ENCODE peak calls at places on chromosomes 13 and 19, in five cellular contexts. One of them, this sample, is unnamed.

GRCh38 chr13:90545070-90545840 is 802.2 kb upstream of the MIR17HG start:
- DNase-seq in left ventricle myocardium inferior: no peak
- DNase-seq in dorsolateral prefrontal cortex: no peak
- DNase-seq in GM12864: no peak
- DNase-seq in HCT116: no peak
- DNase-seq in this sample: no peak

GRCh38 chr13:24152292-24153214 is 8.0 kb upstream of the SPATA13 start:
- DNase-seq in left ventricle myocardium inferior: no peak
- DNase-seq in dorsolateral prefrontal cortex: no peak
- DNase-seq in GM12864: no peak
- DNase-seq in HCT116: no peak
- DNase-seq in this sample: no peak

GRCh38 chr19:36136975-36137686 is 2.7 kb upstream of the CAPNS1 start:
- DNase-seq in left ventricle myocardium inferior: peak; percentile 40
- DNase-seq in dorsolateral prefrontal cortex: no peak
- DNase-seq in GM12864: no peak
- DNase-seq in HCT116: peak; percentile 77
- DNase-seq in this sample: peak; percentile 12

GRCh38 chr13:92187378-92187989 is 789.1 kb downstream of the GPC5 start:
- DNase-seq in left ventricle myocardium inferior: no peak
- DNase-seq in dorsolateral prefrontal cortex: no peak
- DNase-seq in GM12864: no peak
- DNase-seq in HCT116: no peak
- DNase-seq in this sample: peak; percentile 46

GRCh38 chr19:5463959-5464358 is 8.7 kb downstream of the ZNRF4 start:
- DNase-seq in left ventricle myocardium inferior: no peak
- DNase-seq in dorsolateral prefrontal cortex: no peak
- DNase-seq in GM12864: no peak
- DNase-seq in HCT116: no peak
- DNase-seq in this sample: no peak

GRCh38 chr19:1408300-1409203 is 1.2 kb downstream of the DAZAP1 start:
- DNase-seq in left ventricle myocardium inferior: peak; percentile 59
- DNase-seq in dorsolateral prefrontal cortex: peak; percentile 48
- DNase-seq in GM12864: no peak
- DNase-seq in HCT116: no peak
- DNase-seq in this sample: peak; percentile 70

GRCh38 chr19:44747739-44748425 is 626 bp upstream of the BCL3 start:
- DNase-seq in left ventricle myocardium inferior: peak; percentile 73
- DNase-seq in dorsolateral prefrontal cortex: no peak
- DNase-seq in GM12864: no peak
- DNase-seq in HCT116: no peak
- DNase-seq in this sample: no peak

GRCh38 chr13:39516140-39516539 is 86.9 kb downstream of the LHFPL6 start:
- DNase-seq in left ventricle myocardium inferior: no peak
- DNase-seq in dorsolateral prefrontal cortex: no peak
- DNase-seq in GM12864: no peak
- DNase-seq in HCT116: no peak
- DNase-seq in this sample: no peak

GRCh38 chr13:111255228-111255790 is 65.1 kb upstream of the TEX29 start:
- DNase-seq in left ventricle myocardium inferior: no peak
- DNase-seq in dorsolateral prefrontal cortex: no peak
- DNase-seq in GM12864: no peak
- DNase-seq in HCT116: no peak
- DNase-seq in this sample: no peak

GRCh38 chr13:19984430-19985218 is 26.1 kb downstream of the ZMYM2 start:
- DNase-seq in left ventricle myocardium inferior: no peak
- DNase-seq in dorsolateral prefrontal cortex: no peak
- DNase-seq in GM12864: no peak
- DNase-seq in HCT116: peak; percentile 12
- DNase-seq in this sample: peak; percentile 66

GRCh38 chr19:20444202-20444885 is 121.2 kb downstream of the ZNF737 start:
- DNase-seq in left ventricle myocardium inferior: no peak
- DNase-seq in dorsolateral prefrontal cortex: no peak
- DNase-seq in GM12864: no peak
- DNase-seq in HCT116: no peak
- DNase-seq in this sample: no peak

DNA sequence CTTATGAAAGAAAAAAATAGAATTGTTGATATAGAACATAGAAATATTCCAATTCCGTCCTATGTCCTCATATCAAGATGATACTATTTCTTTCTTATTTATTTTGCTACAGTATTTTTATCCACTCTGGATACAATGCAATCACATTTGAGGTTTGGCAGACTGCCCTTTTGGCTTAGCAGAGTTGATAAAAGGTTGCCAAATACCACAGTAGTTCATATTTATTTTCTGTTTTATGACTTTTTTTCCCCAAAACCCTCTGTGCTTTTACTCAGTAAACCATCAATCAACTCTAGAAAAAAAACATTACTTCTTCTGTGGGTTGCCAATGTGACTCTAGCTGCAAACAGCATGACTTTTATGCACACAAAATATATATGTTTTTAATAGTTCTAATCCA is 424.5 kb downstream of the PCDH9 start:
- DNase-seq in left ventricle myocardium inferior: no peak
- DNase-seq in dorsolateral prefrontal cortex: no peak
- DNase-seq in GM12864: no peak
- DNase-seq in HCT116: no peak
- DNase-seq in this sample: no peak
- TF ChIP-seq CTCF in left ventricle myocardium inferior: no peak
- TF ChIP-seq CTCF in dorsolateral prefrontal cortex: no peak
- TF ChIP-seq CTCF in GM12864: no peak
- TF ChIP-seq CTCF in HCT116: no peak
- TF ChIP-seq CTCF in this sample: no peak

GRCh38 chr13:88068975-88069374 is 397.8 kb downstream of the SLITRK5 start:
- DNase-seq in left ventricle myocardium inferior: no peak
- DNase-seq in dorsolateral prefrontal cortex: no peak
- DNase-seq in GM12864: no peak
- DNase-seq in HCT116: no peak
- DNase-seq in this sample: no peak
- TF ChIP-seq CTCF in left ventricle myocardium inferior: no peak
- TF ChIP-seq CTCF in dorsolateral prefrontal cortex: no peak
- TF ChIP-seq CTCF in GM12864: no peak
- TF ChIP-seq CTCF in HCT116: peak; percentile 31
- TF ChIP-seq CTCF in this sample: no peak

DNA sequence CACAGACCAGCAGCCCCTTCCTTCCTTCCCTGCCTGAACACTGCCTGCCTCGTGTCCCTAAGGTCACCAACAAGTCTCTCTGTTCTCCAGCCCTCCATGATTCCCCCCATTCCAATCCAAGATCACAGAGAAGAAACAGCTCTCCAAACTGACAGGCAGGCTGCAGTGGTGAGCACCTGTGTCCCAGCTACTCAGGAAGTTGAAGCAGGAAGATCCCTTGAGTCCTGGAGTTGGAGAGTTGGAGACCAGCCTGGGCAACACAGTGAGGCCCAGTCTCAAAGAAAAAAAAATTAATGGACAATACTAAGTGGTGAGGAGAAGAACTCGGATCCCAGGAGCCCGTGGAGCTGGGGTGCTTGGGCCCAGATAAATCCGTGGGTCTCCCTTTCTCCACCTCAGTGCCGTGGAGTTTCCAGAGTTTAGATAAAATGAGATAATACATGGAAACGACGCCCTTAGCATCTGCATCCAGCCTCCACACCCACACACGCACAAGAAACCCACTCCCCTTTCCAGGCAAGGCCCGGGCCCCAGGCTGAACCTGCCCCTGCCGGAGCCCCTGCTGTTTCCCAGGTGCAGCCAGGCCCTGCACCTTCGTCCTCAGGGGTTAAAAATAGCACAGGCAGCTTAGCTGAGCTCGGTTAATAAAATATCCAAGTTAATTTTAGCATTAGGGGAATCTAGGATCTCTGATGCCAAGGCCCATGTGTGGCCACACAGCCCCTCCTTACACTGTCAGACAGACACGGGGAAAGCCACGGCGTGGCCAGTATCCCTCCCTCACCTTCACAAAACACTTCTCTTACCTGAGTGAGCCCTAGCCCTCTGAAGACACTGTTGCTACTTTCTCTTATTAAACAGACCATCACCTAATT is 4.7 kb downstream of the RASA3 start:
- DNase-seq in left ventricle myocardium inferior: no peak
- DNase-seq in dorsolateral prefrontal cortex: no peak
- DNase-seq in GM12864: no peak
- DNase-seq in HCT116: no peak
- DNase-seq in this sample: no peak
- TF ChIP-seq CTCF in left ventricle myocardium inferior: no peak
- TF ChIP-seq CTCF in dorsolateral prefrontal cortex: no peak
- TF ChIP-seq CTCF in GM12864: no peak
- TF ChIP-seq CTCF in HCT116: no peak
- TF ChIP-seq CTCF in this sample: no peak

GRCh38 chr13:44969858-44970484 is 19.3 kb downstream of the NUFIP1 start:
- DNase-seq in left ventricle myocardium inferior: no peak
- DNase-seq in dorsolateral prefrontal cortex: no peak
- DNase-seq in GM12864: no peak
- DNase-seq in HCT116: peak; percentile 26
- DNase-seq in this sample: peak; percentile 32

GRCh38 chr13:44961997-44962396 is 27.3 kb downstream of the NUFIP1 start:
- DNase-seq in left ventricle myocardium inferior: no peak
- DNase-seq in dorsolateral prefrontal cortex: no peak
- DNase-seq in GM12864: no peak
- DNase-seq in HCT116: no peak
- DNase-seq in this sample: no peak

GRCh38 chr13:44971656-44972595 is 17.3 kb downstream of the NUFIP1 start:
- DNase-seq in left ventricle myocardium inferior: no peak
- DNase-seq in dorsolateral prefrontal cortex: no peak
- DNase-seq in GM12864: no peak
- DNase-seq in HCT116: no peak
- DNase-seq in this sample: no peak

GRCh38 chr13:44972956-44973581 is 16.2 kb downstream of the NUFIP1 start:
- DNase-seq in left ventricle myocardium inferior: no peak
- DNase-seq in dorsolateral prefrontal cortex: no peak
- DNase-seq in GM12864: no peak
- DNase-seq in HCT116: peak; percentile 18
- DNase-seq in this sample: no peak

DNA sequence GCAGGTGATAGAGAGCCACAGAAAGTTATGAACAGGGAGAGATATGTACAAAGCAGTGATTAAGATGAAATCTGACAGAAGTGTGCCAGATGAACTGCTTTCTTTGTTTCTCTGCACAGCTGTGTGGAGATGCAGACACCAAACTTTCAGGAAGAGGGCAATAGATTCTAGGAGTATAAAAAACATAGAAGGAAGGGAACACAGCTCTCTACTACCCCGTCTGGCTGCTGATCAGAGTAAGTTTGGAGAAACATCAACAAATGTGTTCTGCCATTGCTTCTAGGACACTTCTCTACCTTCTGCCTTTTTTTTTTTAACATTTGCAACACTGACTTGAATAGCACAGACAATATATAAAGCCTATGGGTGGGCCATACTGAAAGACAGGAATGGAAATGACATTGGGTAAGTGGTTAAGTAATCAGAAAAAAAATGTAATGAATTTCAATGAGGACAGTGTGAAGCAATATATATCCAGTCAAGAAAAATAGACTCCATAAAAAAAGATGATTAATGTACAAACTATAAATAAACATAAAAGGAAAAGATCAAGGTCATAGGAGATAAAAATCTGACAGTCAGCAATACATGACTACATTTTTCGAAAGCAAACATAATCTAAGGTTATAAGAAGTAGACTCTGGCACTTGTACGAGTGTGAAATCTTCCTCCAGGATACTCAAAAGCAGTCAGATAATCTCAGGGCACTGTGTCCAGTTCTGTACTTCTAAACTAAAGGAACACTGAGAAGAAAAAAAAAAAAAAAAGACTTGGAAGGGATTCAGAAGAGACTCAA is 21.4 kb downstream of the NUFIP1 start:
- DNase-seq in left ventricle myocardium inferior: no peak
- DNase-seq in dorsolateral prefrontal cortex: no peak
- DNase-seq in GM12864: no peak
- DNase-seq in HCT116: no peak
- DNase-seq in this sample: no peak
- TF ChIP-seq CTCF in left ventricle myocardium inferior: peak; percentile 26
- TF ChIP-seq CTCF in dorsolateral prefrontal cortex: no peak
- TF ChIP-seq CTCF in GM12864: no peak
- TF ChIP-seq CTCF in HCT116: no peak
- TF ChIP-seq CTCF in this sample: no peak

GRCh38 chr19:10433131-10433536 is 12.8 kb downstream of the PDE4A start:
- DNase-seq in left ventricle myocardium inferior: no peak
- DNase-seq in dorsolateral prefrontal cortex: no peak
- DNase-seq in GM12864: no peak
- DNase-seq in HCT116: no peak
- DNase-seq in this sample: peak; percentile 23

GRCh38 chr19:10430505-10431253 is 10.3 kb downstream of the PDE4A start:
- DNase-seq in left ventricle myocardium inferior: peak; percentile 72
- DNase-seq in dorsolateral prefrontal cortex: no peak
- DNase-seq in GM12864: no peak
- DNase-seq in HCT116: no peak
- DNase-seq in this sample: peak; percentile 85

GRCh38 chr19:10431943-10432735 is 11.8 kb downstream of the PDE4A start:
- DNase-seq in left ventricle myocardium inferior: peak; percentile 80
- DNase-seq in dorsolateral prefrontal cortex: no peak
- DNase-seq in GM12864: no peak
- DNase-seq in HCT116: no peak
- DNase-seq in this sample: peak; percentile 86

GRCh38 chr19:10432736-10433130 is 12.4 kb downstream of the PDE4A start:
- DNase-seq in left ventricle myocardium inferior: peak; percentile 39
- DNase-seq in dorsolateral prefrontal cortex: no peak
- DNase-seq in GM12864: no peak
- DNase-seq in HCT116: no peak
- DNase-seq in this sample: peak; percentile 35

GRCh38 chr19:10431254-10431942 is 11.1 kb downstream of the PDE4A start:
- DNase-seq in left ventricle myocardium inferior: peak; percentile 32
- DNase-seq in dorsolateral prefrontal cortex: no peak
- DNase-seq in GM12864: no peak
- DNase-seq in HCT116: no peak
- DNase-seq in this sample: peak; percentile 69
- TF ChIP-seq CTCF in left ventricle myocardium inferior: no peak
- TF ChIP-seq CTCF in dorsolateral prefrontal cortex: no peak
- TF ChIP-seq CTCF in GM12864: peak; percentile 10
- TF ChIP-seq CTCF in HCT116: peak; percentile 2
- TF ChIP-seq CTCF in this sample: no peak

GRCh38 chr19:42324655-42325307 is 654 bp upstream of the MEGF8 start:
- DNase-seq in left ventricle myocardium inferior: no peak
- DNase-seq in dorsolateral prefrontal cortex: no peak
- DNase-seq in GM12864: no peak
- DNase-seq in HCT116: no peak
- DNase-seq in this sample: no peak
- TF ChIP-seq CTCF in left ventricle myocardium inferior: no peak
- TF ChIP-seq CTCF in dorsolateral prefrontal cortex: no peak
- TF ChIP-seq CTCF in GM12864: no peak
- TF ChIP-seq CTCF in HCT116: no peak
- TF ChIP-seq CTCF in this sample: no peak

GRCh38 chr19:23345838-23346237 is 49.4 kb downstream of the ZNF91 start:
- DNase-seq in left ventricle myocardium inferior: no peak
- DNase-seq in dorsolateral prefrontal cortex: no peak
- DNase-seq in GM12864: no peak
- DNase-seq in HCT116: no peak
- DNase-seq in this sample: no peak
- TF ChIP-seq CTCF in left ventricle myocardium inferior: no peak
- TF ChIP-seq CTCF in dorsolateral prefrontal cortex: no peak
- TF ChIP-seq CTCF in GM12864: peak; percentile 5
- TF ChIP-seq CTCF in HCT116: no peak
- TF ChIP-seq CTCF in this sample: no peak

This sample was measured in GM13976.